ENCODE peak calls at places on chromosomes 7 and 10, in ten cellular contexts. N, L, E, B, O, P, Q, D, G and M are unnamed samples.

GRCh38 chr10:36187382-36188042 is 545.4 kb upstream of the FZD8 start:
- DNase-seq in N (no peak), L (peak), E (no peak), B (no peak), O (no peak), P (no peak), Q (no peak), D (no peak), G (no peak), M (peak)

GRCh38 chr7:71867626-71868025 is 544.5 kb downstream of the CALN1 start:
- DNase-seq in N (no peak), L (no peak), E (no peak), B (no peak), O (no peak), P (no peak), Q (no peak), D (no peak), G (no peak), M (no peak)

GRCh38 chr7:42726066-42726785 is 185.6 kb downstream of the C7orf25 start:
- DNase-seq in N (no peak), L (no peak), E (no peak), B (no peak), O (no peak), P (no peak), Q (no peak), D (no peak), G (no peak), M (no peak)

GRCh38 chr10:123868058-123868995 is 23.3 kb downstream of the CPXM2 start:
- DNase-seq in N (no peak), L (no peak), E (no peak), B (no peak), O (no peak), P (no peak), Q (no peak), D (peak), G (no peak), M (no peak)

GRCh38 chr7:18241543-18242231 is 214.0 kb upstream of the PRPS1L1 start:
- DNase-seq in N (no peak), L (no peak), E (no peak), B (no peak), O (no peak), P (peak), Q (no peak), D (no peak), G (no peak), M (no peak)

GRCh38 chr7:14606101-14606500 is 296.4 kb downstream of the DGKB start:
- DNase-seq in N (no peak), L (no peak), E (no peak), B (no peak), O (no peak), P (no peak), Q (no peak), D (no peak), G (no peak), M (no peak)

GRCh38 chr7:83655951-83656556 is 7.1 kb upstream of the SEMA3E start:
- DNase-seq in N (peak), L (no peak), E (no peak), B (peak), O (no peak), P (peak), Q (no peak), D (peak), G (peak), M (no peak)

GRCh38 chr10:111161109-111161874 is 84.5 kb downstream of the ADRA2A start:
- DNase-seq in N (no peak), L (no peak), E (no peak), B (no peak), O (no peak), P (no peak), Q (no peak), D (no peak), G (no peak), M (no peak)

GRCh38 chr7:158001621-158002320 is 585.9 kb downstream of the PTPRN2 start:
- DNase-seq in N (no peak), L (no peak), E (no peak), B (no peak), O (no peak), P (no peak), Q (no peak), D (peak), G (peak), M (no peak)

GRCh38 chr7:117827861-117828260 is 45.4 kb downstream of the CTTNBP2 start:
- DNase-seq in N (peak), L (no peak), E (no peak), B (peak), O (no peak), P (no peak), Q (no peak), D (peak), G (peak), M (no peak)

GRCh38 chr7:133822816-133823552 is 304.2 kb upstream of the LRGUK start:
- DNase-seq in N (no peak), L (no peak), E (no peak), B (no peak), O (no peak), P (no peak), Q (no peak), D (no peak), G (no peak), M (no peak)

GRCh38 chr10:101451589-101452190 is 97.7 kb downstream of the BTRC start:
- DNase-seq in N (no peak), L (no peak), E (no peak), B (no peak), O (no peak), P (no peak), Q (no peak), D (no peak), G (no peak), M (no peak)

GRCh38 chr7:116591202-116592040 is 66.6 kb downstream of the CAV1 start:
- DNase-seq in N (peak), L (no peak), E (no peak), B (peak), O (no peak), P (no peak), Q (no peak), D (peak), G (peak), M (no peak)

GRCh38 chr7:97373743-97374142 is 256.2 kb downstream of the SDHAF3 start:
- DNase-seq in N (no peak), L (no peak), E (no peak), B (no peak), O (no peak), P (no peak), Q (no peak), D (no peak), G (no peak), M (no peak)

GRCh38 chr7:100827330-100828226 is at the start of gene EPHB4:
- DNase-seq in N (peak), L (peak), E (no peak), B (peak), O (no peak), P (peak), Q (peak), D (peak), G (peak), M (peak)

GRCh38 chr7:128827971-128828711 is 2.1 kb upstream of the FLNC start:
- DNase-seq in N (peak), L (peak), E (no peak), B (peak), O (no peak), P (no peak), Q (no peak), D (no peak), G (peak), M (peak)

GRCh38 chr7:1669954-1670893 is at the start of gene ELFN1:
- DNase-seq in N (peak), L (peak), E (no peak), B (no peak), O (no peak), P (peak), Q (peak), D (peak), G (peak), M (peak)

GRCh38 chr10:132279873-132280645 is 27.7 kb downstream of the STK32C start:
- DNase-seq in N (no peak), L (no peak), E (no peak), B (no peak), O (no peak), P (no peak), Q (no peak), D (no peak), G (no peak), M (no peak)

GRCh38 chr7:30422922-30423321 is 55.7 kb downstream of the NOD1 start:
- DNase-seq in N (peak), L (no peak), E (no peak), B (peak), O (no peak), P (no peak), Q (no peak), D (no peak), G (no peak), M (no peak)

GRCh38 chr7:15461576-15461975 is 100.2 kb downstream of the AGMO start:
- DNase-seq in N (peak), L (no peak), E (no peak), B (peak), O (no peak), P (no peak), Q (no peak), D (no peak), G (no peak), M (no peak)

GRCh38 chr10:74419491-74420466 is 268.8 kb downstream of the ADK start:
- DNase-seq in N (peak), L (no peak), E (peak), B (peak), O (no peak), P (peak), Q (no peak), D (no peak), G (no peak), M (no peak)

GRCh38 chr7:134477954-134478353 is 19.1 kb upstream of the AKR1B1 start:
- DNase-seq in N (peak), L (no peak), E (no peak), B (no peak), O (no peak), P (no peak), Q (no peak), D (no peak), G (no peak), M (no peak)

GRCh38 chr7:132650498-132650897 is 74.2 kb upstream of the PLXNA4 start:
- DNase-seq in N (peak), L (no peak), E (no peak), B (peak), O (no peak), P (no peak), Q (no peak), D (no peak), G (peak), M (no peak)

GRCh38 chr10:125102216-125102615 is 58.1 kb downstream of the CTBP2 start:
- DNase-seq in N (peak), L (no peak), E (no peak), B (no peak), O (no peak), P (no peak), Q (no peak), D (no peak), G (peak), M (no peak)

GRCh38 chr10:93481213-93481930 is 762 bp downstream of the MYOF start:
- DNase-seq in N (peak), L (no peak), E (no peak), B (no peak), O (no peak), P (no peak), Q (no peak), D (no peak), G (no peak), M (no peak)

GRCh38 chr7:143043391-143043790 is 8.8 kb upstream of the OR6V1 start:
- DNase-seq in N (no peak), L (no peak), E (no peak), B (no peak), O (no peak), P (no peak), Q (no peak), D (no peak), G (no peak), M (no peak)

GRCh38 chr10:70903262-70903921 is 15.0 kb upstream of the PCBD1 start:
- DNase-seq in N (peak), L (peak), E (peak), B (peak), O (no peak), P (peak), Q (no peak), D (no peak), G (peak), M (peak)

GRCh38 chr10:91319336-91319735 is 90.8 kb upstream of the HECTD2 start:
- DNase-seq in N (no peak), L (no peak), E (no peak), B (no peak), O (no peak), P (no peak), Q (no peak), D (no peak), G (no peak), M (no peak)